ENCODE peak calls at places on chromosomes 2 and 18, in four cellular contexts. R, M, I and U are unnamed samples.

GRCh38 chr2:64403426-64403825 is 50.5 kb upstream of the LGALSL start:
- DNase-seq in R (no peak), M (no peak), I (no peak), U (no peak)

GRCh38 chr18:44852818-44853217 is 172.1 kb downstream of the SETBP1 start:
- DNase-seq in R (no peak), M (no peak), I (no peak), U (no peak)

GRCh38 chr2:119739580-119740255 is 20.0 kb upstream of the PTPN4 start:
- DNase-seq in R (no peak), M (no peak), I (no peak), U (no peak)

GRCh38 chr2:182504903-182505302 is 78.1 kb upstream of the PDE1A start:
- DNase-seq in R (peak; percentile 83), M (no peak), I (no peak), U (no peak)

GRCh38 chr2:71578665-71579371 is 125.5 kb downstream of the DYSF start:
- DNase-seq in R (peak; percentile 27), M (no peak), I (no peak), U (no peak)

GRCh38 chr18:49944681-49945080 is 131.3 kb upstream of the ACAA2 start:
- DNase-seq in R (peak; percentile 1), M (peak; percentile 17), I (no peak), U (no peak)

GRCh38 chr18:136433-136832 is 21.9 kb upstream of the USP14 start:
- DNase-seq in R (no peak), M (peak; percentile 52), I (no peak), U (no peak)

GRCh38 chr2:12547771-12548170 is 169.0 kb upstream of the TRIB2 start:
- DNase-seq in R (no peak), M (peak; percentile 64), I (no peak), U (no peak)

GRCh38 chr2:25089605-25090424 is 47.9 kb downstream of the EFR3B start:
- DNase-seq in R (no peak), M (peak; percentile 76), I (no peak), U (no peak)

GRCh38 chr2:98852903-98853302 is 83.1 kb downstream of the CRACDL start:
- DNase-seq in R (no peak), M (no peak), I (no peak), U (no peak)

GRCh38 chr2:160427629-160428424 is 65.8 kb downstream of the RBMS1 start:
- DNase-seq in R (peak; percentile 95), M (no peak), I (no peak), U (peak; percentile 67)

GRCh38 chr2:152336854-152337510 is 2.0 kb downstream of the FMNL2 start:
- DNase-seq in R (peak; percentile 58), M (peak; percentile 46), I (no peak), U (no peak)

GRCh38 chr18:79608535-79608934 is 71.1 kb upstream of the CTDP1 start:
- DNase-seq in R (no peak), M (no peak), I (no peak), U (no peak)

GRCh38 chr2:108399479-108399878 is 21.7 kb downstream of the SULT1C4 start:
- DNase-seq in R (peak; percentile 23), M (peak; percentile 21), I (no peak), U (no peak)

GRCh38 chr2:71620851-71621251 is 167.5 kb downstream of the DYSF start:
- DNase-seq in R (no peak), M (no peak), I (no peak), U (no peak)

GRCh38 chr2:170324640-170325046 is 146.7 kb downstream of the MYO3B start:
- DNase-seq in R (peak; percentile 48), M (peak; percentile 86), I (no peak), U (peak; percentile 11)

GRCh38 chr2:3396920-3397559 is 17.5 kb downstream of the TRAPPC12 start:
- DNase-seq in R (no peak), M (no peak), I (no peak), U (no peak)

GRCh38 chr18:42334931-42335330 is 379.9 kb downstream of the PIK3C3 start:
- DNase-seq in R (no peak), M (no peak), I (no peak), U (no peak)

GRCh38 chr2:172079838-172080640 is 5.3 kb upstream of the DLX1 start:
- DNase-seq in R (no peak), M (peak; percentile 52), I (no peak), U (no peak)

GRCh38 chr2:106859498-106859897 is 26.5 kb downstream of the ST6GAL2 start:
- DNase-seq in R (no peak), M (peak; percentile 28), I (no peak), U (no peak)

GRCh38 chr2:216436369-216436768 is 24.1 kb downstream of the SMARCAL1 start:
- DNase-seq in R (no peak), M (no peak), I (no peak), U (no peak)

GRCh38 chr2:27441226-27441926 is 805 bp upstream of the KRTCAP3 start:
- DNase-seq in R (no peak), M (no peak), I (no peak), U (no peak)

GRCh38 chr18:23207994-23208393 is 72.7 kb downstream of the CABLES1 start:
- DNase-seq in R (no peak), M (no peak), I (no peak), U (no peak)

GRCh38 chr2:150274108-150274507 is 213.4 kb downstream of the RND3 start:
- DNase-seq in R (no peak), M (no peak), I (no peak), U (no peak)

GRCh38 chr2:234420406-234420805 is 76.5 kb downstream of the ARL4C start:
- DNase-seq in R (peak; percentile 29), M (peak; percentile 23), I (no peak), U (no peak)

GRCh38 chr2:69298261-69298660 is 88.8 kb downstream of the GFPT1 start:
- DNase-seq in R (peak; percentile 92), M (no peak), I (peak; percentile 78), U (peak; percentile 66)

GRCh38 chr18:69866250-69866649 is 81.4 kb downstream of the CD226 start:
- DNase-seq in R (no peak), M (no peak), I (no peak), U (no peak)

GRCh38 chr2:142796161-142796560 is 81.3 kb upstream of the KYNU start:
- DNase-seq in R (peak; percentile 4), M (peak; percentile 3), I (no peak), U (no peak)

GRCh38 chr2:164821338-164821737 is 20.3 kb downstream of the COBLL1 start:
- DNase-seq in R (no peak), M (no peak), I (no peak), U (no peak)

GRCh38 chr2:24021122-24021998 is 11.5 kb downstream of the MFSD2B start:
- DNase-seq in R (no peak), M (peak; percentile 87), I (no peak), U (no peak)

GRCh38 chr2:119256574-119256921 is 32.9 kb downstream of the STEAP3 start:
- DNase-seq in R (no peak), M (no peak), I (no peak), U (no peak)

GRCh38 chr18:49726564-49726963 is 86.8 kb downstream of the ACAA2 start:
- DNase-seq in R (no peak), M (no peak), I (no peak), U (no peak)

GRCh38 chr2:75640621-75641121 is 5.9 kb upstream of the MRPL19 start:
- DNase-seq in R (peak; percentile 75), M (peak; percentile 71), I (peak; percentile 24), U (peak; percentile 51)

GRCh38 chr2:150271952-150272351 is 215.5 kb downstream of the RND3 start:
- DNase-seq in R (peak; percentile 45), M (no peak), I (peak; percentile 83), U (no peak)

GRCh38 chr2:226796840-226797288 is 2.8 kb downstream of the IRS1 start:
- DNase-seq in R (peak; percentile 81), M (no peak), I (no peak), U (no peak)

GRCh38 chr2:241775223-241776177 is 1.1 kb upstream of the GAL3ST2 start:
- DNase-seq in R (no peak), M (no peak), I (no peak), U (no peak)

GRCh38 chr18:40243592-40243991 is 1711.4 kb upstream of the PIK3C3 start:
- DNase-seq in R (peak; percentile 16), M (no peak), I (no peak), U (no peak)

DNA sequence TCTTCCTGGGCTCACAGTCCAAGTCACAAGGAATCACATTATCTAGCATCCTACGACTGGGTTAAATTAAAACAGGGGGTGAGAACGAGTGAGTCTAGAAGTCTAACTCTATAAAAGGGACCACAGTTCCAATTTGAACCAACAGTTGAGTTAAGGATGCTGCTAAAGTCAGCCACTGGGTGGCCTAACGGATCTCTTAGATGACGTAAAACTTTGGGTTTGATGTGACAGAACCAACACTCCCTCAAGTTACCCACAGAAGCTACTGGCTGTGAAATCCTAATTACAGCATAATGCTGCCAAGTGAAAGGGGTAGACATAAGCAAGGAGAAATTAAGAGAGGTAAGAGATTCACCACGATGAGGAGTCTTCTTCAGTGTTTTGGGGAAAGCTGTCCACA is 32.7 kb upstream of the RUFY4 start:
- DNase-seq in R (no peak), M (peak; percentile 33), I (no peak), U (no peak)
- TF ChIP-seq CTCF in R (no peak), M (peak; percentile 25), I (peak; percentile 12), U (no peak)

GRCh38 chr2:102582845-102583244 is 36.5 kb upstream of the SLC9A2 start:
- DNase-seq in R (no peak), M (no peak), I (no peak), U (no peak)

GRCh38 chr2:102585704-102586404 is 33.5 kb upstream of the SLC9A2 start:
- DNase-seq in R (no peak), M (peak; percentile 30), I (no peak), U (no peak)

DNA sequence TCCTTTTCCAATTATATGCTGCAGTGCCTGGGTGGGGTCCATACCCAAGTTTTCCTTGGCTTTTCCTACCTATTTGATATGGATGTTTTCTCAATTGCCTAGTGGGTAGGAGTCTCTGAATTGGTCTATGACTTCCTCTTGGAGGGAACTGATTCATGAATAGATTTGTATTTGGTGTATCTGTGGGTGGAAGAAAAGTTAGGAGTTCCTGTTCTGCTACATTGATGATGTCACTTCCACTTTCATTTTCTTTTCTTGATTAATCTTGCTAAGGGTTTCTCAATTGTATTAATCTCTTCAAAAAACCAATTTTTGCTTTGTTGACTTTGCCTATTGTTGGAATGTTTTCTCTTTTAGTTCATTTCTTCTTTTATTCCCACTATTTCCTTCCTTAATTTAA is 37.4 kb upstream of the SLC9A2 start:
- DNase-seq in R (no peak), M (no peak), I (no peak), U (no peak)
- H3K4me3 ChIP-seq in R (peak overlapping the region; percentile 35), M (no peak overlapping the region), I (no peak overlapping the region), U (no peak overlapping the region)

DNA sequence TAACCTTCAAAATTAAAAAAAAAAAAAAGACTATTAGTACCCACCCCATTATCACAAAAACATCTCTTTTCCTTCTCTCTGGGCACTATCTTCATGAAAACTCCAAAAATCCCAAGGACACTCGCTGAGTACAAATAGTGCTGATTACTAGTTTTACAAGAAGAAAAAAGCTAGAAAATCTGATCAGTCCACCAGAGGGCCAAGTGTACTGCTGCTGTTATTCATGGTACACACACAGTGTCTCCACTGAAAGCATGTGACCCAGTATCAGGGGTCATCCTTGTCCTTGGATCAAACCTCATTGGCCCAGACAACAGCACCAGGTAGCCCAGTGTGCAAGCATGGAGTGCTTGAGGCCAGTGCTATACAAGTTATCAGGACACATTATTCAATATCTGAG is 382.7 kb upstream of the KLHL29 start:
- DNase-seq in R (no peak), M (peak; percentile 3), I (no peak), U (no peak)
- TF ChIP-seq CTCF in R (no peak), M (peak; percentile 19), I (no peak), U (no peak)

GRCh38 chr2:185625604-185626003 is 113.0 kb upstream of the FSIP2 start:
- DNase-seq in R (no peak), M (no peak), I (no peak), U (no peak)
- H3K4me3 ChIP-seq in R (no peak overlapping the region), M (no peak overlapping the region), I (no peak overlapping the region), U (no peak overlapping the region)

GRCh38 chr2:219998099-219998498 is 370.7 kb downstream of the SLC4A3 start:
- DNase-seq in R (no peak), M (peak; percentile 36), I (no peak), U (no peak)
- TF ChIP-seq CTCF in R (no peak), M (peak; percentile 35), I (peak; percentile 33), U (peak; percentile 23)